ENCODE peak calls at places on chromosomes 3 and 15, in five cellular contexts. Z, B, Y, T and A are unnamed samples.

GRCh38 chr15:50140097-50140496 is 21.1 kb upstream of the ATP8B4 start:
- DNase-seq in T (no peak), Z (no peak), B (no peak), Y (no peak), A (no peak)

GRCh38 chr3:79846148-79846933 is 78.5 kb upstream of the ROBO1 start:
- DNase-seq in T (no peak), Y (no peak), Z (no peak), B (no peak), A (no peak)

GRCh38 chr3:123083446-123084124 is 16.8 kb downstream of the PDIA5 start:
- DNase-seq in T (no peak), Y (no peak), B (no peak), Z (no peak), A (no peak)

GRCh38 chr3:39267631-39268553 is 11.9 kb downstream of the CX3CR1 start:
- DNase-seq in T (no peak), Y (no peak), B (no peak), Z (no peak), A (no peak)

GRCh38 chr3:138082085-138082991 is 33.1 kb downstream of the DZIP1L start:
- DNase-seq in B (peak), T (peak), Y (no peak), Z (peak), A (no peak)

GRCh38 chr15:97446138-97446537 is 514.4 kb upstream of the ARRDC4 start:
- DNase-seq in T (no peak), Z (no peak), Y (no peak), B (no peak), A (no peak)

GRCh38 chr15:73965730-73966103 is 26.4 kb downstream of the STOML1 start:
- DNase-seq in Y (no peak), Z (peak), B (no peak), T (no peak), A (no peak)

GRCh38 chr3:100027321-100027720 is 87.0 kb downstream of the FILIP1L start:
- DNase-seq in Y (no peak), Z (no peak), T (no peak), B (no peak), A (no peak)

GRCh38 chr3:187831125-187832051 is 86.1 kb upstream of the BCL6 start:
- DNase-seq in Y (no peak), B (no peak), Z (no peak), T (no peak), A (no peak)

GRCh38 chr3:138588445-138588844 is 5.6 kb downstream of the CEP70 start:
- DNase-seq in Z (no peak), B (no peak), T (no peak), Y (no peak), A (no peak)

GRCh38 chr3:123287051-123287961 is 85.6 kb downstream of the SEC22A start:
- DNase-seq in T (no peak), B (no peak), Y (no peak), Z (no peak), A (no peak)

GRCh38 chr3:8854656-8855055 is 85.2 kb upstream of the OXTR start:
- DNase-seq in T (no peak), B (no peak), Z (no peak), Y (no peak), A (no peak)

GRCh38 chr3:196149922-196150321 is 61.3 kb downstream of the ZDHHC19 start:
- DNase-seq in Y (no peak), Z (no peak), B (no peak), T (no peak), A (no peak)

GRCh38 chr3:46208167-46208704 is at the start of gene CCR1:
- DNase-seq in Y (no peak), T (peak), B (no peak), Z (peak), A (no peak)

GRCh38 chr3:145817870-145818483 is 343.0 kb downstream of the PLOD2 start:
- DNase-seq in Z (no peak), Y (no peak), B (no peak), T (no peak), A (no peak)

GRCh38 chr3:23085256-23085655 is 117.9 kb upstream of the UBE2E2 start:
- DNase-seq in Z (no peak), T (no peak), B (no peak), Y (no peak), A (no peak)

GRCh38 chr15:52407374-52407773 is 111.8 kb upstream of the MYO5C start:
- DNase-seq in Z (no peak), T (no peak), Y (no peak), B (no peak), A (no peak)

GRCh38 chr15:28115871-28116270 is 16.8 kb upstream of the OCA2 start:
- DNase-seq in Y (no peak), T (no peak), Z (no peak), B (no peak), A (no peak)

GRCh38 chr3:172824229-172824628 is 73.7 kb downstream of the ECT2 start:
- DNase-seq in Y (no peak), Z (no peak), T (no peak), B (no peak), A (no peak)

GRCh38 chr3:62169871-62170660 is 203.3 kb downstream of the FEZF2 start:
- DNase-seq in Y (no peak), T (no peak), Z (peak), B (no peak), A (no peak)

GRCh38 chr3:65884072-65884471 is 154.6 kb downstream of the MAGI1 start:
- DNase-seq in T (no peak), Z (peak), B (no peak), Y (no peak), A (no peak)

GRCh38 chr15:72341361-72341760 is 21.4 kb upstream of the CELF6 start:
- DNase-seq in B (no peak), Y (no peak), Z (no peak), T (peak), A (no peak)

GRCh38 chr3:88151358-88151757 is 1.6 kb downstream of the C3orf38 start:
- DNase-seq in T (no peak), Y (no peak), Z (peak), B (no peak), A (no peak)

GRCh38 chr3:60594025-60594424 is 657.2 kb downstream of the FHIT start:
- DNase-seq in T (no peak), B (no peak), Y (peak), Z (peak), A (no peak)

GRCh38 chr3:53599780-53600179 is 105.4 kb downstream of the CACNA1D start:
- DNase-seq in T (no peak), Y (no peak), B (no peak), Z (no peak), A (no peak)

GRCh38 chr15:68228971-68229385 is 550 bp downstream of the CLN6 start:
- DNase-seq in Z (no peak), B (no peak), Y (no peak), T (no peak), A (no peak)

GRCh38 chr3:141367038-141367730 is 1.1 kb upstream of the ZBTB38 start:
- DNase-seq in T (peak), Z (peak), Y (no peak), B (peak), A (no peak)

GRCh38 chr15:25176991-25177954 is 222.5 kb downstream of the SNRPN start:
- DNase-seq in B (no peak), Y (peak), T (no peak), Z (no peak), A (peak)

GRCh38 chr15:41512512-41513281 is 930 bp downstream of the LTK start:
- DNase-seq in B (no peak), T (no peak), Y (no peak), Z (no peak), A (peak)

GRCh38 chr15:70856884-70857546 is 3.1 kb upstream of the LARP6 start:
- DNase-seq in Z (peak), T (peak), B (peak), Y (no peak), A (no peak)

GRCh38 chr15:32855942-32856341 is 138.1 kb downstream of the GREM1 start:
- DNase-seq in T (peak), Z (peak), B (peak), Y (no peak), A (no peak)

GRCh38 chr3:195587406-195587805 is 3.7 kb upstream of the APOD start:
- DNase-seq in B (no peak), Y (no peak), Z (no peak), T (no peak), A (no peak)

GRCh38 chr3:58670506-58671125 is 4.0 kb upstream of the FAM3D start:
- DNase-seq in B (no peak), Y (no peak), Z (no peak), T (no peak), A (no peak)

GRCh38 chr3:10522646-10523303 is 17.4 kb upstream of the ATP2B2 start:
- DNase-seq in T (no peak), Y (no peak), B (no peak), Z (no peak), A (no peak)

GRCh38 chr3:114420072-114420471 is 126.2 kb downstream of the TIGIT start:
- DNase-seq in Z (no peak), T (no peak), B (no peak), Y (no peak), A (no peak)

GRCh38 chr15:86690566-86690965 is 610.9 kb downstream of the AGBL1 start:
- DNase-seq in T (no peak), Y (no peak), B (no peak), Z (peak), A (no peak)

GRCh38 chr15:76840830-76841460 is 64.2 kb downstream of the SCAPER start:
- DNase-seq in Z (peak), T (no peak), B (peak), Y (no peak), A (no peak)

GRCh38 chr3:117926819-117927218 is 1107.8 kb downstream of the IGSF11 start:
- DNase-seq in T (no peak), Z (no peak), B (no peak), Y (no peak), A (no peak)

DNA sequence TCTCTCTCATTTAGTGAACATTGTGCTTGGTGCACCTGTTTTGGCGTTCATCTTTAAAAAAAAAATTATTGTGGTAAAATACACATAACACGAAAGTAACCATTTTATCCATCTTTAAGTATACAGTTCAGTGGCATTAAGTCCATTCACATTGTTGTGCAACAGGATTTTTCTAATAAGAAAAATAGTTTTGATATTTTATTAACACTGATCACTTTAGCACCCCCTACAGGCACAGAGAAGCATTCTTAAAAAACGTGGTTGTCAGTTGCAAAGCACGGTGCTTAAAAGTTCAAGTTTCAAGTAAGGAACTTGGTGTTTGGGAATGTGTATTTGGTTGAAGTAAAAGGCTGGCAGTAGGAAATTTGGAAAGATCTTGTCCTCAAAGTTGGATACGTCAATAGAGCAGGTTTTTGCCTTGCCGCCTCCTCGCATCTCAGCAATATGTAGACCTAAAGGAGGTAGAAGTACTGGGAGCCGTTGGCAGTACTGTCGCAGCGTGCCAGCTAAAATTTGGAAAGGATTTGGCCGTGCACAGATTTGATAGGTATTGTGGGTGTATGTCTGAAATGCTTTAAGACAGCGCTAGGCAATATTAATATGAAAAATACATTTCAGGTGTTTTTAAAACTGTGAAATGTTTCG is 110.4 kb downstream of the LRRC28 start:
- DNase-seq in Y (no peak), T (no peak), Z (peak), B (no peak), A (no peak)
- TF ChIP-seq CTCF in Y (no peak), T (peak), Z (peak), B (peak), A (no peak)

GRCh38 chr3:166556955-166557354 is 719.7 kb upstream of the BCHE start:
- DNase-seq in Y (no peak), B (no peak), Z (no peak), T (no peak), A (no peak)

GRCh38 chr3:166560253-166560652 is 723.0 kb upstream of the BCHE start:
- DNase-seq in B (no peak), Z (no peak), Y (no peak), T (no peak), A (no peak)
- TF ChIP-seq CTCF in B (no peak), Z (no peak), Y (no peak), T (no peak), A (no peak)

DNA sequence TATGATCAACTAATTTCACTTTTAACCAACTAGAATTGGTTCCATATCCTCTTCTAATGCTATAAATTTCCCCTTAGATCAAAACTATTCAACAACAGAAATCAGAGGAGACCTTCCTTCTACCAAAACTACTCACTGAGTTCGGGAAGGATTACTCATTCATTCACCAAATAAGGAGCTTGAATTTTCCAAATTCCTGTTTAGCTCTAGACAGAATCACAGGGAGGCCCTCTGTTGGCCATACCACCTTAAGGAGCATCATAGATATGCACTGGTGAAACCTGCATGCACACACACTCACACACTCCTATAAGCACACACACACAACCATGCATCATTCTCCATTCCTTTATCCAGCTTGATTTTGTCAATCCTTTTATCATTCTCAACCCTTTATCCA is 49.0 kb downstream of the SUCLG2 start:
- DNase-seq in B (peak), Z (peak), T (no peak), Y (no peak), A (no peak)
- TF ChIP-seq CTCF in B (peak), Z (no peak), T (no peak), Y (no peak), A (no peak)

DNA sequence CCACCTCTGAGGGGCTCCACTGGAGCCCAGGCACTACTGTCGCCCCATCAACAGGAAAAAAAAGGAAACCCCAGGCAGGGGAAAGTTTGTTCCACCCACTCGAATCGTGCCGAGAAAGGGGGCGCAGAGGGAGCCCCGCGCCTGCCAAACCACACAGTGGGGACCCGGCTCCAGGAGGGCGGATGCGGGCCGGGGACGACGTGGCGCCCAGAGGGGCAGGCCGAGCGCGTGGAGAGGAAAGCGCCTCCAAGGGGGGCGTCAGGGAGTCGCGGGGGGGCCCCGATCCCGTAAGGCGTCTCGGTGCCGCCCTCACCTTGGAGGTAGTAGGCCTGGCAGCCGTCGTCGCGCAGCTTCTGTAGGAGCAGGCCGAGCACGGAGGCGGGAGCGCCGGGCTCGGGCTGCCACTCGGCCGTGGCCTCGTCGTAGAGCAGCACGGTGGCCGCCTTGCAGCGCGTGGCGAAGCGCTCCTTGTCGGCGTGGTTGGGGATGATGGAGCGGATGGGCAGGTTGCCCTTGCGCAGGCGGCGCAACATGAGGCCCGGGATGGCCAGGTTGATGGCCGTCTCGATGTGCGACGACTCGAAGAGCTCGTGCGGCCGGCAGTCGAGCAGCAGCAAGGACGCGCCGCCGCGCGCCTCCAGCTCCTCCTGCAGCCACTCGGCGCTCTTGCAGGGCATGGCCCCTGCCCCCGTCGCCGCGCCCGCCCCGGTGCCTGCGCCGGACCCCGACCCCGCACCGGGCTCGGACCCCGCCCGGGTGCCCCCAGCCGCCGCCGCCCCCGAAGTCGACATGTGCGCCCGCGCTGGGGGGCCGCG is 627 bp downstream of the DUSP7 start:
- DNase-seq in T (peak), Z (peak), Y (no peak), B (no peak), A (peak)
- TF ChIP-seq CTCF in T (no peak), Z (no peak), Y (no peak), B (no peak), A (no peak)

DNA sequence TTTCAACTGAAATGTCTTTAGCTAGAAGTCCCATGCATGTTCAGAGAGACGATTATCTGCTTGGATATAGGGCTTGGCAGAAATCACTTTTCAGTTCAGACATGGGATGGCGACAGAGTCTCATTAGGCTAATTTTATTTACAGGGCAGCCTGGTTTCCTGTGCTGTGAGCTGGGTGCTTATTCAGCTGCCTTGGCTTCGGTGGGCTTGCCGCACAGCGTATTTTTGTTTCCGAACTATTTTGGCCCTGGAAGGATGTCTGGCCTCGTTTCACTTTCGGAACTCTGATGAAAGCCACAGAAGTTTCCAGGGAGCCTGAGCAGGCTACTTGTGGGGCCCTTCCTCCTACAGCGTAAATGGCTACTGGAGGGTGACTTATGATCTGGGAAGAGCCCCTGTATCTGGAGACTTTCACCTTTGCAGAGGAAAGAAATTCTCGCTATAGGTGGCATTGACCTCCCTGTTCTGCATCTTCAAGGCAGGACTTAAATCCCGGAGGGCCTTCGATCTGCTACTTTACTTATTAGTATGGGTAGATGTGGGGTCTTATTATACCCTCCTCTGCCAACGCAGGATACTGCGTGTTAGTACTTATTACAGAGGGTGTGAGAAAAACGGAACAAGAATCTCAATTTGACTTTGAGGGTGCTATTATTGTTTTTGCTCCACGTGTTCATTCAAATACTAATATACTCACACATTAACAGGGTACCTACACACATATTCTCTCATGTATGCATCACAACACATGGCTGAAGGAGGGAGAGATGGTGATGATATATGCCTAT is 364.0 kb upstream of the RBMS3 start:
- DNase-seq in T (peak), Y (no peak), Z (peak), B (no peak), A (no peak)
- TF ChIP-seq CTCF in T (no peak), Y (no peak), Z (peak), B (peak), A (no peak)

GRCh38 chr3:189822726-189823125 is 191.5 kb downstream of the TP63 start:
- DNase-seq in Y (no peak), Z (no peak), T (no peak), B (no peak), A (no peak)
- TF ChIP-seq CTCF in Y (no peak), Z (peak), T (no peak), B (no peak), A (no peak)

GRCh38 chr3:125374996-125375941 is at the start of gene ZNF148:
- DNase-seq in Y (peak), Z (peak), T (peak), B (peak), A (peak)
- TF ChIP-seq CTCF in Y (no peak), Z (no peak), T (no peak), B (no peak), A (no peak)